ENCODE peak calls at places on chromosomes 12 and 14, in ten cellular contexts. F is RPMI7951; M is nucleus accumbens; Q is HuH-7; L is effector memory CD8-positive, alpha-beta T cell; Y is bronchial epithelial cell; V is PC-3; J is astrocyte; B is M059J; K is NCI-H748 treated with DMSO at 0.1 percent for 48 hours. P is an unnamed sample.

GRCh38 chr12:108890208-108890607 is 10.3 kb downstream of the DAO start:
- DNase-seq in F (peak; percentile 9), M (no peak), Q (peak; percentile 34), L (no peak), Y (no peak), V (peak; percentile 50), J (no peak), B (peak; percentile 17), K (no peak), P (peak; percentile 14)

GRCh38 chr14:26765768-26766550 is 168.1 kb upstream of the NOVA1 start:
- DNase-seq in F (peak; percentile 44), M (no peak), Q (peak; percentile 15), L (no peak), Y (peak; percentile 59), V (peak; percentile 74), J (peak; percentile 93), B (no peak), K (no peak), P (no peak)

GRCh38 chr12:1918875-1919236 is 404 bp upstream of the CACNA2D4 start:
- DNase-seq in F (no peak), M (no peak), Q (peak; percentile 17), L (no peak), Y (no peak), V (no peak), J (no peak), B (no peak), K (no peak), P (no peak)

GRCh38 chr12:7091660-7092228 is 501 bp downstream of the C1R start:
- DNase-seq in F (no peak), M (no peak), Q (no peak), L (no peak), Y (no peak), V (no peak), J (no peak), B (no peak), K (no peak), P (no peak)

GRCh38 chr14:77649326-77649725 is 32.9 kb upstream of the SPTLC2 start:
- DNase-seq in F (no peak), M (no peak), Q (no peak), L (no peak), Y (no peak), V (no peak), J (no peak), B (no peak), K (no peak), P (no peak)

GRCh38 chr12:64544796-64545382 is 65.4 kb upstream of the RASSF3 start:
- DNase-seq in F (no peak), M (no peak), Q (no peak), L (no peak), Y (no peak), V (no peak), J (no peak), B (no peak), K (peak; percentile 78), P (no peak)

GRCh38 chr14:31541702-31542101 is 19.5 kb upstream of the NUBPL start:
- DNase-seq in F (no peak), M (no peak), Q (no peak), L (no peak), Y (peak; percentile 56), V (no peak), J (no peak), B (no peak), K (no peak), P (no peak)

GRCh38 chr12:118982308-118982707 is 967 bp downstream of the SRRM4 start:
- DNase-seq in F (no peak), M (no peak), Q (no peak), L (no peak), Y (no peak), V (no peak), J (no peak), B (no peak), K (no peak), P (no peak)

GRCh38 chr12:56839489-56840442 is 76.6 kb downstream of the HSD17B6 start:
- DNase-seq in F (peak; percentile 61), M (no peak), Q (peak; percentile 27), L (no peak), Y (peak; percentile 48), V (peak; percentile 60), J (peak; percentile 2), B (peak; percentile 66), K (no peak), P (peak; percentile 30)

GRCh38 chr12:75560167-75560566 is 48.8 kb upstream of the KRR1 start:
- DNase-seq in F (peak; percentile 52), M (no peak), Q (peak; percentile 13), L (no peak), Y (peak; percentile 51), V (peak; percentile 63), J (peak; percentile 51), B (peak; percentile 32), K (no peak), P (no peak)

GRCh38 chr12:95548056-95548538 is 3.2 kb downstream of the USP44 start:
- DNase-seq in F (no peak), M (no peak), Q (no peak), L (peak; percentile 3), Y (no peak), V (no peak), J (peak; percentile 2), B (no peak), K (no peak), P (peak; percentile 30)

GRCh38 chr14:29710015-29710414 is 217.6 kb downstream of the PRKD1 start:
- DNase-seq in F (peak; percentile 16), M (no peak), Q (peak; percentile 12), L (no peak), Y (peak; percentile 3), V (peak; percentile 22), J (no peak), B (peak; percentile 15), K (no peak), P (no peak)

GRCh38 chr12:21906919-21907642 is 34.1 kb downstream of the ABCC9 start:
- DNase-seq in F (no peak), M (no peak), Q (no peak), L (no peak), Y (no peak), V (no peak), J (peak; percentile 30), B (no peak), K (no peak), P (no peak)

GRCh38 chr12:18250313-18250916 is 10.9 kb upstream of the PIK3C2G start:
- DNase-seq in F (peak; percentile 46), M (no peak), Q (peak; percentile 32), L (no peak), Y (peak; percentile 67), V (peak; percentile 75), J (peak; percentile 39), B (peak; percentile 62), K (peak; percentile 54), P (peak; percentile 23)

GRCh38 chr14:66464261-66464660 is 21.9 kb upstream of the CCDC196 start:
- DNase-seq in F (no peak), M (no peak), Q (no peak), L (no peak), Y (no peak), V (no peak), J (no peak), B (no peak), K (no peak), P (no peak)